ENCODE peak calls at places on chromosome 5, in four cellular contexts. K is substantia nigra, L is pons, Y is T47D. T is an unnamed sample.

GRCh38 chr5:113202904-113203716 is 226.5 kb downstream of the DCP2 start:
- DNase-seq in L (no peak), K (peak; percentile 25), Y (no peak), T (peak; percentile 99)

GRCh38 chr5:57171818-57172465 is 1.9 kb upstream of the GPBP1 start:
- DNase-seq in K (no peak), L (peak; percentile 34), Y (no peak), T (no peak)

GRCh38 chr5:148906968-148907367 is 80.6 kb downstream of the ADRB2 start:
- DNase-seq in K (no peak), L (no peak), Y (no peak), T (no peak)

GRCh38 chr5:91266184-91266705 is 116.9 kb downstream of the ARRDC3 start:
- DNase-seq in L (no peak), K (no peak), Y (no peak), T (no peak)

GRCh38 chr5:89437450-89438435 is 554.8 kb upstream of the MEF2C start:
- DNase-seq in K (no peak), L (no peak), Y (no peak), T (peak; percentile 26)

GRCh38 chr5:3736926-3737325 is 141.3 kb downstream of the IRX1 start:
- DNase-seq in Y (no peak), L (peak; percentile 5), K (no peak), T (peak; percentile 53)

GRCh38 chr5:140575309-140575708 is 10.7 kb downstream of the SLC35A4 start:
- DNase-seq in K (peak; percentile 26), L (peak; percentile 80), Y (no peak), T (peak; percentile 53)

GRCh38 chr5:173760461-173761181 is 127.5 kb upstream of the CPEB4 start:
- DNase-seq in K (no peak), Y (no peak), L (no peak), T (no peak)

GRCh38 chr5:180785794-180786221 is 16.8 kb downstream of the MGAT1 start:
- DNase-seq in L (no peak), Y (peak; percentile 24), K (no peak), T (no peak)

GRCh38 chr5:178077751-178078150 is 35.6 kb upstream of the N4BP3 start:
- DNase-seq in L (no peak), Y (no peak), K (no peak), T (no peak)

GRCh38 chr5:134100283-134101011 is 14.0 kb upstream of the TCF7 start:
- DNase-seq in K (no peak), Y (no peak), L (no peak), T (no peak)

GRCh38 chr5:1975406-1975715 is 92.6 kb upstream of the IRX4 start:
- DNase-seq in Y (no peak), L (no peak), K (no peak), T (no peak)

GRCh38 chr5:130052752-130053151 is 148.5 kb downstream of the CHSY3 start:
- DNase-seq in Y (no peak), K (no peak), L (no peak), T (no peak)

GRCh38 chr5:51465165-51465564 is 81.9 kb downstream of the ISL1 start:
- DNase-seq in L (no peak), Y (no peak), K (no peak), T (no peak)

GRCh38 chr5:178346607-178347334 is 114.2 kb upstream of the PHYKPL start:
- DNase-seq in L (peak; percentile 92), K (peak; percentile 18), Y (no peak), T (no peak)

GRCh38 chr5:69493235-69493925 is 790 bp downstream of the OCLN start:
- DNase-seq in L (no peak), Y (peak; percentile 70), K (no peak), T (no peak)

GRCh38 chr5:17290620-17290974 is 73.2 kb downstream of the BASP1 start:
- DNase-seq in K (no peak), L (no peak), Y (no peak), T (no peak)

GRCh38 chr5:148090780-148091221 is 27.0 kb downstream of the SPINK5 start:
- DNase-seq in L (no peak), K (no peak), Y (no peak), T (no peak)

GRCh38 chr5:139664273-139664693 is 16.1 kb downstream of the CXXC5 start:
- DNase-seq in L (no peak), K (no peak), Y (no peak), T (no peak)

GRCh38 chr5:112186401-112186990 is 232.6 kb downstream of the EPB41L4A start:
- DNase-seq in L (peak; percentile 76), K (no peak), Y (peak; percentile 34), T (peak; percentile 38)

GRCh38 chr5:375921-376871 is 54.7 kb downstream of the AHRR start:
- DNase-seq in Y (no peak), L (no peak), K (no peak), T (no peak)

GRCh38 chr5:105836906-105837305 is 1833.8 kb downstream of the EFNA5 start:
- DNase-seq in L (no peak), Y (no peak), K (no peak), T (no peak)

GRCh38 chr5:756865-757345 is 27.6 kb downstream of the ZDHHC11B start:
- DNase-seq in L (no peak), Y (peak; percentile 69), K (no peak), T (no peak)

GRCh38 chr5:127306647-127307046 is 16.1 kb downstream of the MEGF10 start:
- DNase-seq in L (no peak), Y (no peak), K (no peak), T (no peak)

GRCh38 chr5:174338204-174339010 is 292.9 kb downstream of the NSG2 start:
- DNase-seq in Y (no peak), K (no peak), L (no peak), T (no peak)

GRCh38 chr5:3103241-3103855 is 351.9 kb upstream of the IRX2 start:
- DNase-seq in K (no peak), Y (no peak), L (no peak), T (no peak)

GRCh38 chr5:179237770-179238627 is 107.3 kb downstream of the ADAMTS2 start:
- DNase-seq in K (no peak), Y (no peak), L (no peak), T (no peak)

GRCh38 chr5:103724272-103724671 is 161.7 kb upstream of the NUDT12 start:
- DNase-seq in K (no peak), Y (peak; percentile 20), L (no peak), T (no peak)

GRCh38 chr5:177444106-177445051 is 2.2 kb upstream of the PRR7 start:
- DNase-seq in Y (no peak), L (no peak), K (no peak), T (no peak)

GRCh38 chr5:14164764-14165163 is 21.6 kb downstream of the TRIO start:
- DNase-seq in L (no peak), Y (no peak), K (no peak), T (no peak)

GRCh38 chr5:52139888-52140580 is 647.7 kb upstream of the ITGA1 start:
- DNase-seq in L (no peak), K (no peak), Y (no peak), T (no peak)

GRCh38 chr5:178641711-178642110 is 14.9 kb upstream of the CLK4 start:
- DNase-seq in K (no peak), Y (no peak), L (no peak), T (no peak)